ENCODE peak calls at places on chromosomes 3 and 15, in six cellular contexts. One of them, this sample, is unnamed.

GRCh38 chr3:111547645-111548044 is 5.6 kb downstream of the CD96 start:
- DNase-seq in SK-N-SH: no peak
- DNase-seq in H1: no peak
- DNase-seq in HepG2: no peak
- DNase-seq in K562: no peak
- DNase-seq in GM12878: peak; percentile 70
- DNase-seq in this sample: peak; percentile 37

GRCh38 chr15:34647569-34648334 is 64.3 kb upstream of the GOLGA8B start:
- DNase-seq in SK-N-SH: no peak
- DNase-seq in H1: no peak
- DNase-seq in HepG2: no peak
- DNase-seq in K562: peak; percentile 24
- DNase-seq in GM12878: no peak
- DNase-seq in this sample: no peak

GRCh38 chr15:52008698-52009434 is 10.2 kb upstream of the MAPK6 start:
- DNase-seq in SK-N-SH: no peak
- DNase-seq in H1: no peak
- DNase-seq in HepG2: peak; percentile 97
- DNase-seq in K562: peak; percentile 19
- DNase-seq in GM12878: peak; percentile 80
- DNase-seq in this sample: peak; percentile 18

GRCh38 chr15:49718234-49718633 is 97.4 kb downstream of the DTWD1 start:
- DNase-seq in SK-N-SH: no peak
- DNase-seq in H1: no peak
- DNase-seq in HepG2: no peak
- DNase-seq in K562: no peak
- DNase-seq in GM12878: no peak
- DNase-seq in this sample: no peak

GRCh38 chr3:167973046-167973445 is 122.7 kb downstream of the GOLIM4 start:
- DNase-seq in SK-N-SH: no peak
- DNase-seq in H1: no peak
- DNase-seq in HepG2: no peak
- DNase-seq in K562: no peak
- DNase-seq in GM12878: no peak
- DNase-seq in this sample: no peak

GRCh38 chr15:29728418-29728817 is 93.8 kb downstream of the TJP1 start:
- DNase-seq in SK-N-SH: no peak
- DNase-seq in H1: no peak
- DNase-seq in HepG2: no peak
- DNase-seq in K562: no peak
- DNase-seq in GM12878: no peak
- DNase-seq in this sample: no peak

GRCh38 chr3:23439080-23439479 is 236.0 kb downstream of the UBE2E2 start:
- DNase-seq in SK-N-SH: no peak
- DNase-seq in H1: no peak
- DNase-seq in HepG2: no peak
- DNase-seq in K562: no peak
- DNase-seq in GM12878: no peak
- DNase-seq in this sample: no peak

GRCh38 chr3:123627673-123628670 is 43.1 kb upstream of the HACD2 start:
- DNase-seq in SK-N-SH: no peak
- DNase-seq in H1: no peak
- DNase-seq in HepG2: no peak
- DNase-seq in K562: no peak
- DNase-seq in GM12878: no peak
- DNase-seq in this sample: no peak

GRCh38 chr3:44061961-44062360 is 179.7 kb upstream of the TOPAZ1 start:
- DNase-seq in SK-N-SH: no peak
- DNase-seq in H1: no peak
- DNase-seq in HepG2: no peak
- DNase-seq in K562: no peak
- DNase-seq in GM12878: no peak
- DNase-seq in this sample: no peak

GRCh38 chr3:44066806-44067205 is 174.9 kb upstream of the TOPAZ1 start:
- DNase-seq in SK-N-SH: no peak
- DNase-seq in H1: no peak
- DNase-seq in HepG2: no peak
- DNase-seq in K562: no peak
- DNase-seq in GM12878: no peak
- DNase-seq in this sample: no peak

GRCh38 chr3:44065741-44066140 is 175.9 kb upstream of the TOPAZ1 start:
- DNase-seq in SK-N-SH: peak; percentile 63
- DNase-seq in H1: no peak
- DNase-seq in HepG2: no peak
- DNase-seq in K562: no peak
- DNase-seq in GM12878: no peak
- DNase-seq in this sample: no peak

GRCh38 chr3:44067431-44067830 is 174.3 kb upstream of the TOPAZ1 start:
- DNase-seq in SK-N-SH: no peak
- DNase-seq in H1: peak; percentile 13
- DNase-seq in HepG2: no peak
- DNase-seq in K562: no peak
- DNase-seq in GM12878: no peak
- DNase-seq in this sample: no peak

GRCh38 chr3:44065311-44065710 is 176.4 kb upstream of the TOPAZ1 start:
- DNase-seq in SK-N-SH: peak; percentile 64
- DNase-seq in H1: no peak
- DNase-seq in HepG2: no peak
- DNase-seq in K562: no peak
- DNase-seq in GM12878: no peak
- DNase-seq in this sample: no peak
- TF ChIP-seq GABPA in SK-N-SH: no peak
- TF ChIP-seq GABPA in H1: no peak
- TF ChIP-seq GABPA in HepG2: no peak
- TF ChIP-seq GABPA in K562: no peak
- TF ChIP-seq GABPA in GM12878: no peak
- TF ChIP-seq GABPA in this sample: no peak

DNA sequence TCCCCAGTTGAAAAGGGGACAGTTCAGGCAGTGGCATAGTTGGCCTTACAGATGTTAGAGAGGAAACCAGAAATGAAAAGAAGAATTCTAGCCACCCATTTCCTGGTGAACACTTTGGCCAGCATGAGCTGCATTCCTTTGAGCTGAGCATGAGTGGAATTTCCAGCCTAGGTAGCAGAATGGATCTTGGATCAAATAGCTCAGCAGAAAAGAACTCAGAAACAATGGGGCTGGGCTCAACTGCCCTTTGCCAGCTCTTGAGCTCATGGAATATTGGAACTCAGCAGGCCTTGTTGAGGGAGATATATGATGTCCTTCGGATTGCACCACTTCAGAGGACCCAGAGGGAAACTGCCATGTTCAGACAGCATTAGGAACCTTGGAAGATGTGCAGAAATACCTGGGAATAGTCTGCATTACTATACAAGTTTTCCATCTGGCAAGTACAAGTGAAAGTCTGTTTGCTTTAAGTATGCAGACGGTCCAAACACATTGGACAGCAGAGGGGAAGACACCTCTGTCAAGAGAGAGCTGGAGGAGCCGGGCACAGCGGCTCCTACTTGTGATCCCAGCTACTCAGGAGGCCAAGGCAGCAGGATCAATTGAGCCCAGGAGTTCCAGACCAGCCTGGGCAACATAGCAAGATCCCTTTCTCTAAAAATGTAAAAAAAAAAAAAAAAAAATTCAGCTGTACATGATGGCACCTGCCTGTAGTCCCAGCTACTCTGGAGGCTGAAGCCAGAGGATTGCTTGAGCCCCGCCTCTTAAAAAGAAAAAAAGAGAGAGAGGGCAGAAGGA is 3.1 kb upstream of the CDV3 start:
- DNase-seq in SK-N-SH: no peak
- DNase-seq in H1: no peak
- DNase-seq in HepG2: peak; percentile 78
- DNase-seq in K562: no peak
- DNase-seq in GM12878: no peak
- DNase-seq in this sample: no peak
- TF ChIP-seq GABPA in SK-N-SH: no peak
- TF ChIP-seq GABPA in H1: no peak
- TF ChIP-seq GABPA in HepG2: no peak
- TF ChIP-seq GABPA in K562: no peak
- TF ChIP-seq GABPA in GM12878: no peak
- TF ChIP-seq GABPA in this sample: no peak

DNA sequence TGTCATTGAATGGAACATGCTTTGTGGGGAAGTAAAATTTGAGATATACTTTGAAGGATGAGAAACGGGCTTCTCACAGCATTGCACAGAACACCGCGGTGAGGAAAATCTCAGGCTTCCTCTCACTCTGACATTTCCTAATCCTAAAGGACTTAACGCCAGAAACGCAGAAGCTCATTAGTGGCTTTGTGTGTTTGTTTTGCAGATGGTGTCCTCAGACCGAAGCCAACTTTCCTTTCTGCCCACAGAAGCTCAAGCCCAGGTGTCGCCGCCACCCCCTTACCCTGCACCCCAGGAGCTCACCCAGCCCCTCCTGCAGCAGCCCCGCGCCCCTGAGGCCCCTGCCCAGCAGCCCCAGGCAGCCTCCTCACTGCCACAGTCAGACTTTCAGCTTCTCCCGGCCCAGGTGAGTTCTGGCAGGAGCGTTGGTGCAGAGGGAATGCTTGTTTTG is 78.9 kb upstream of the BLM start:
- DNase-seq in SK-N-SH: peak; percentile 54
- DNase-seq in H1: no peak
- DNase-seq in HepG2: no peak
- DNase-seq in K562: no peak
- DNase-seq in GM12878: no peak
- DNase-seq in this sample: peak; percentile 79
- TF ChIP-seq GABPA in SK-N-SH: no peak
- TF ChIP-seq GABPA in H1: no peak
- TF ChIP-seq GABPA in HepG2: no peak
- TF ChIP-seq GABPA in K562: no peak
- TF ChIP-seq GABPA in GM12878: no peak
- TF ChIP-seq GABPA in this sample: peak; percentile 56

DNA sequence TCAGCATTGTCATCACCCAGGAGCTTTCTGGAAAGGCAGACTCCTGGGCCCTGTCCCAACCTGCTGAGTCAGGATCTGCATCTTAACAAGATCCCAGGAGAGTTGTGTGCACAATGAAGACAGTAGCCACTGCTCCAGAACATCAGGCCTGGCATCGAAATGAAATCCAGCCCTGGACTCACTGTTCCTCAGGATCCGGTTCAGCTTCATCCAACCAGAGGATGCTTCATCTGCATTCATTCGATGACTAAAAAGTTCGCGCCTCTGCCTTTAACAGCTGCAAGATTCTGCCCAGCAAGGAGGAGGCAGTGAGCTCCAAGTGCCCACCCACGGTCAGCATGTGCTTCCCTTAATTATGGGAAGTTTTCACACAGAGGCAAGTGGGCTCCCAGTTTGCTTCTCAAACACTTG is 25.7 kb upstream of the ESYT3 start:
- DNase-seq in SK-N-SH: no peak
- DNase-seq in H1: no peak
- DNase-seq in HepG2: no peak
- DNase-seq in K562: no peak
- DNase-seq in GM12878: no peak
- DNase-seq in this sample: no peak
- TF ChIP-seq GABPA in SK-N-SH: no peak
- TF ChIP-seq GABPA in H1: no peak
- TF ChIP-seq GABPA in HepG2: no peak
- TF ChIP-seq GABPA in K562: no peak
- TF ChIP-seq GABPA in GM12878: no peak
- TF ChIP-seq GABPA in this sample: no peak

DNA sequence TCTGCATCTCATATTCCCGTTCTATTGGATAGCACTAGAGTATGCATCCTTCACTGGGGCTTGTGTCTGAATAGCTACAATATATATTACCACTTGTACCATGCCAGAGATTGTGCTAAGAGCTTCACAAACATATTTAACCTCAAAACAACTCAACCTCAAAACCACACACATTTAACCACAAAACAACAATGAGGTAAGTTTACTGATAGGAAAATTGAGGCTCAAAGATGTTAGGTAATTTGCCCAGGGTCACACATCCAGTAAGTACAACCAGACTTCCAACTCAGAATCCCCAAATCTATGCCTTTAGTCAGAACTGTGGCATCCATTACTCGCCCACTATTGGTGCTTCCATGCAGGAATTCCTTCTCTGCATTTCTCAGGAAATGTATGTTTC is 220.0 kb downstream of the FAM43A start:
- DNase-seq in SK-N-SH: no peak
- DNase-seq in H1: no peak
- DNase-seq in HepG2: no peak
- DNase-seq in K562: no peak
- DNase-seq in GM12878: no peak
- DNase-seq in this sample: no peak
- TF ChIP-seq GABPA in SK-N-SH: no peak
- TF ChIP-seq GABPA in H1: no peak
- TF ChIP-seq GABPA in HepG2: no peak
- TF ChIP-seq GABPA in K562: no peak
- TF ChIP-seq GABPA in GM12878: no peak
- TF ChIP-seq GABPA in this sample: no peak

DNA sequence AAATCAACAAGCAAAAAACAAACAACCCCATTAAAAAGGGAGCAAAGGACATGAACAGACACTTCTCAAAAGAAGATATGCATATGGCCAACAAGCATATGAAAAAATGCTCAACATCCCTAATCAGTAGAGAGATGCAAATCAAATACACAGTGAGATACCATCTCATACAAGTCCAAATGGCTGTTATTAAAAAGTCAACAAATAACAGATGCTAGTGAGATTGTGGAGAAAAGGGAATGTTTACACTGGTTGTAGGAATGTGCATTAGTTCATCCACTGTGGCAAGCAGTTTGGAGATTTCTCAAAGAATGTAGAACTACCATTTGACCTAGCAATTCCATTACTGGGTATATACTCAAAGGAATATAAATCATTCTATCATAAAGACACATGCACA is 44.5 kb downstream of the RIOX2 start:
- DNase-seq in SK-N-SH: no peak
- DNase-seq in H1: no peak
- DNase-seq in HepG2: peak; percentile 35
- DNase-seq in K562: no peak
- DNase-seq in GM12878: no peak
- DNase-seq in this sample: no peak
- TF ChIP-seq GABPA in SK-N-SH: no peak
- TF ChIP-seq GABPA in H1: no peak
- TF ChIP-seq GABPA in HepG2: no peak
- TF ChIP-seq GABPA in K562: no peak
- TF ChIP-seq GABPA in GM12878: no peak
- TF ChIP-seq GABPA in this sample: no peak

DNA sequence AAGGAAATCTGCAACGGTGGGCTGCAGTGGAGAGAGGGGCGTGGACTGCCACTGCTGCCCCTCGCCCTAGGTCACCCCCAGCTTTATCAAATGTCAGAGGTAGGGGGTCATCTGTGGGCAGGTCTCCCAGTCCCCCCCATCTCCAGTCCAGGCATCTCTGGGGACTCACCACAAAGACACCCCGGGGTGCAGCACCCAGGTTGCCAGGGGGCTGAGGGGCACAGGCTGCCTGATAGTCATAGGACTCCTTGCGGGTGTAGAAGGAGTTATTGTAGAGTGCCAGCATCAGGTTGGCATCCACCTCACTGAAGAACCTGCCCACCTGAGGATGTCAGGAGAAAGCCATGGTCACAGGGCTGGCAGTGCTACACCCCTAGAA is 6.5 kb upstream of the TMEM115 start:
- DNase-seq in SK-N-SH: no peak
- DNase-seq in H1: no peak
- DNase-seq in HepG2: no peak
- DNase-seq in K562: no peak
- DNase-seq in GM12878: no peak
- DNase-seq in this sample: no peak
- TF ChIP-seq GABPA in SK-N-SH: no peak
- TF ChIP-seq GABPA in H1: no peak
- TF ChIP-seq GABPA in HepG2: no peak
- TF ChIP-seq GABPA in K562: no peak
- TF ChIP-seq GABPA in GM12878: no peak
- TF ChIP-seq GABPA in this sample: no peak

This sample was measured in HL-60.